ENCODE peak calls at places on chromosomes 12 and 14, in ten cellular contexts. M, B, G, Z, Q, S, H, D, A and Y are unnamed samples.

GRCh38 chr14:82451675-82452074 is 918.0 kb upstream of the SEL1L start:
- DNase-seq in D (no peak), M (no peak), Z (no peak), H (no peak), Q (no peak), G (no peak), S (no peak), A (no peak), B (no peak), Y (no peak)

GRCh38 chr12:92289611-92290010 is 144.0 kb upstream of the BTG1 start:
- DNase-seq in S (no peak), M (no peak), Z (no peak), B (no peak), G (no peak), Q (no peak), D (no peak), A (no peak), H (no peak), Y (no peak)

GRCh38 chr12:48999371-49000131 is at the start of gene DDN:
- DNase-seq in B (no peak), H (no peak), G (peak; percentile 86), M (peak; percentile 20), D (no peak), S (no peak), Z (peak; percentile 55), A (no peak), Q (no peak), Y (peak; percentile 76)

GRCh38 chr12:78060186-78060585 is 229.5 kb downstream of the NAV3 start:
- DNase-seq in D (peak; percentile 34), Z (peak; percentile 93), S (no peak), M (peak; percentile 41), H (no peak), A (no peak), B (no peak), Q (no peak), G (no peak), Y (no peak)

GRCh38 chr14:59679872-59680271 is 103.3 kb upstream of the CCDC175 start:
- DNase-seq in S (no peak), G (no peak), D (no peak), A (no peak), B (no peak), H (peak; percentile 40), Q (no peak), M (peak; percentile 3), Z (peak; percentile 65), Y (no peak)

GRCh38 chr12:133130808-133131128 is 341 bp downstream of the ZNF10 start:
- DNase-seq in D (no peak), H (peak; percentile 66), G (peak; percentile 87), Q (peak; percentile 14), S (no peak), M (no peak), A (peak; percentile 29), Z (peak; percentile 30), B (peak; percentile 57), Y (peak; percentile 55)

GRCh38 chr14:105279642-105280361 is 21.0 kb downstream of the BRF1 start:
- DNase-seq in M (no peak), Z (no peak), A (no peak), H (no peak), S (no peak), Q (no peak), D (no peak), B (no peak), G (no peak), Y (no peak)

GRCh38 chr14:23588884-23589598 is 10.5 kb upstream of the JPH4 start:
- DNase-seq in B (peak; percentile 81), M (peak; percentile 69), A (no peak), H (peak; percentile 95), Z (peak; percentile 94), D (peak; percentile 60), S (peak; percentile 62), G (peak; percentile 92), Q (peak; percentile 67), Y (peak; percentile 94)

GRCh38 chr12:22800332-22800731 is 175.4 kb downstream of the ETNK1 start:
- DNase-seq in A (no peak), Q (no peak), B (no peak), H (no peak), M (no peak), S (no peak), Z (no peak), G (no peak), D (no peak), Y (no peak)

GRCh38 chr14:90405755-90406154 is 8.9 kb downstream of the CALM1 start:
- DNase-seq in A (no peak), Z (no peak), Q (no peak), M (no peak), G (no peak), H (no peak), S (no peak), D (no peak), B (no peak), Y (no peak)

GRCh38 chr12:80598004-80598606 is 109.3 kb upstream of the MYF6 start:
- DNase-seq in D (peak; percentile 20), B (no peak), A (no peak), G (no peak), Z (peak; percentile 83), H (no peak), S (no peak), Q (no peak), M (peak; percentile 62), Y (no peak)

GRCh38 chr12:50825372-50825838 is 17.3 kb upstream of the TMPRSS12 start:
- DNase-seq in Q (no peak), G (no peak), A (no peak), S (peak; percentile 66), Z (peak; percentile 88), H (no peak), D (peak; percentile 50), M (peak; percentile 81), B (no peak), Y (no peak)

GRCh38 chr14:54654600-54654999 is 87.7 kb downstream of the SAMD4A start:
- DNase-seq in Z (peak; percentile 36), S (no peak), M (no peak), A (no peak), H (no peak), B (no peak), D (no peak), Q (no peak), G (no peak), Y (no peak)
- TF ChIP-seq CTCF in Z (no peak), S (no peak), M (no peak), A (no peak), H (no peak), B (no peak), D (no peak), Q (no peak), G (no peak), Y (no peak)

GRCh38 chr14:88439088-88439487 is 53.6 kb downstream of the SPATA7 start:
- DNase-seq in M (no peak), Z (no peak), S (no peak), Q (no peak), A (no peak), D (no peak), G (no peak), H (no peak), B (no peak), Y (no peak)
- TF ChIP-seq CTCF in M (no peak), Z (no peak), S (no peak), Q (no peak), A (no peak), D (no peak), G (no peak), H (no peak), B (no peak), Y (no peak)

GRCh38 chr14:94357166-94357565 is 31.2 kb downstream of the SERPINA1 start:
- DNase-seq in Z (no peak), G (no peak), S (no peak), B (no peak), H (no peak), D (no peak), Q (no peak), A (no peak), M (no peak), Y (no peak)

GRCh38 chr14:94360945-94361565 is 27.3 kb downstream of the SERPINA1 start:
- DNase-seq in S (no peak), H (no peak), G (no peak), A (no peak), M (no peak), B (no peak), Q (no peak), D (no peak), Z (no peak), Y (no peak)

GRCh38 chr14:94354638-94355185 is 31.6 kb upstream of the SERPINA6 start:
- DNase-seq in M (no peak), B (no peak), G (no peak), D (no peak), Z (no peak), H (no peak), A (no peak), S (no peak), Q (no peak), Y (no peak)

GRCh38 chr14:94356379-94357056 is 31.9 kb downstream of the SERPINA1 start:
- DNase-seq in B (no peak), Q (no peak), M (no peak), A (no peak), S (no peak), G (no peak), D (no peak), H (no peak), Z (peak; percentile 19), Y (no peak)

DNA sequence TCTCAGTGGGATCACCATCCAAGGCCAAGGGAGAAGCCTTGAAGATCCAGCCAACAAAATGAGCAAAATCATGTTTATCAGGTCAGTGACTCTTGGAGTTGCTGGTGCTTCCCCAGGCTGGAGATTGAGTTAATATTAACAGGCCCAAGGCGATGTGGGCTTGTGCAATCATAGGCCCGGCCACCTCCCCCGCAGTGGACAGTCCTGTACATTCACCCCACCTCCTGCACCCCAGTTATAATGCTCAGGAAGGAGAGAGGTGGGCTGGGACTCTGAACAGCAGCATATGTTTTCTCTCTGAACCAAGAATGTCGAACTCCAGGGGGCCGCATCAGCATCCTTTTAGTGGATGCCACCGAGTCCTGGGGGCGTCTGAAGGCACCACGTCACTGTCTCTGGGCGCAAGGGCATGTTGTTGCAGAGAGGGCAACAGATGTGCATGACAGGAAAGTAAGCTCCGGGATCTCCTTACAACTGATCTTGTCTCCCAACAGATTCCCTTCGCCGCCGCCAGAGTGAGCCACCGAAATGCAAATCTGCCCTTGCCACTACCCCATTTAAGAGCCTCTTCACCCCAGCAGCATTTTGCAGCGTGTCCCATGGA is 32.2 kb upstream of the SERPINA6 start:
- DNase-seq in S (no peak), D (peak; percentile 26), Z (peak; percentile 82), H (peak; percentile 53), M (peak; percentile 76), G (no peak), A (no peak), Q (no peak), B (no peak), Y (peak; percentile 40)
- TF ChIP-seq CTCF in S (no peak), D (peak; percentile 70), Z (peak; percentile 76), H (peak; percentile 47), M (peak; percentile 70), G (peak; percentile 32), A (peak; percentile 32), Q (peak; percentile 43), B (no peak), Y (peak; percentile 10)

DNA sequence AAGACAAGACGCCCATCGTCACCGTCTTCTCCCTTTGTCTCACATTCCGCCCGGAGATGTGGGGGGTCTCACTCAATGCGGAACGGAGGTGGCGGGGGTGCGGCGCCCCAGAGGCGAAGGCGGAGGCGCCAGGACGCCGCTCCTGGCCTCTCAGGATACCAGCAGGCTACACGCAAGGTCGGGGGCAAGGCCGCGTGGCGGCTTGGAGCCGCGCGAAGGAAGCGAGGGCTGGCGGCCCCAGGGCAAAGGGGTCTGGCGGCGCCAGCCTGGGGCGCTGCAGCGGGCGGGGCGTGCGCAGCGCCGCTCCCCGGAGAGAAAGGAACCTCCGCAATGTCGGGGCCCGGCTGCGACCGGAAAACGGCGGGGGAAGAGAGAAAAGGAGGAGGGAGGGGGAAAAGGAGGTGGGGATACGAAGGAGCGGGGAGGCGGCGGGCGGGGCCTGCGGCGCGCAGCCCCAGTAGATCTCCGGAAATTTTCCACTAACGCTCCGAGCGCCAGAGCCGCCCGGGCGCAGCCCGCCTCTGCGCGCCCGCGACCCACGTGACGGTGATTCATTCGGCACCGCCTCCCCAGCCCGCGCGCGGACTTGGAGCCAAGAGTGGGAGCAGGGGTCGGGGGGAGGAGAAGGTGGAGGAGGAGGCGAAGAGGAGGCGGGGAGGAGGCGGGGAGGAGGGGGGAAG is 10.5 kb upstream of the SLC38A2 start:
- DNase-seq in Z (peak; percentile 99), Q (peak; percentile 86), S (peak; percentile 85), G (peak; percentile 98), B (peak; percentile 94), H (peak; percentile 96), A (peak; percentile 69), D (peak; percentile 94), M (peak; percentile 98), Y (peak; percentile 86)
- TF ChIP-seq CTCF in Z (peak; percentile 5), Q (peak; percentile 24), S (no peak), G (peak; percentile 50), B (no peak), H (peak; percentile 14), A (no peak), D (peak; percentile 18), M (peak; percentile 6), Y (no peak)